ENCODE peak calls at places on chromosomes 1 and 21, in four cellular contexts. One of them, this sample, is unnamed.

GRCh38 chr1:103459385-103459784 is 66.1 kb upstream of the RNPC3 start:
- DNase-seq in GM12891: no peak
- DNase-seq in K562: no peak
- DNase-seq in GM12878: no peak
- DNase-seq in this sample: no peak

GRCh38 chr1:183218039-183218618 is 32.1 kb downstream of the LAMC2 start:
- DNase-seq in GM12891: no peak
- DNase-seq in K562: no peak
- DNase-seq in GM12878: no peak
- DNase-seq in this sample: no peak

GRCh38 chr1:205339197-205339702 is 17.5 kb downstream of the KLHDC8A start:
- DNase-seq in GM12891: no peak
- DNase-seq in K562: no peak
- DNase-seq in GM12878: no peak
- DNase-seq in this sample: no peak

GRCh38 chr21:36470294-36470693 is 9.6 kb downstream of the CLDN14 start:
- DNase-seq in GM12891: no peak
- DNase-seq in K562: no peak
- DNase-seq in GM12878: no peak
- DNase-seq in this sample: no peak

GRCh38 chr21:27534211-27534610 is 567.3 kb upstream of the ADAMTS5 start:
- DNase-seq in GM12891: no peak
- DNase-seq in K562: no peak
- DNase-seq in GM12878: no peak
- DNase-seq in this sample: no peak

GRCh38 chr1:212485895-212486590 is 53.3 kb downstream of the NENF start:
- DNase-seq in GM12891: no peak
- DNase-seq in K562: peak
- DNase-seq in GM12878: no peak
- DNase-seq in this sample: peak

GRCh38 chr1:212981025-212981495 is 30.7 kb downstream of the VASH2 start:
- DNase-seq in GM12891: no peak
- DNase-seq in K562: no peak
- DNase-seq in GM12878: no peak
- DNase-seq in this sample: no peak

GRCh38 chr21:31110430-31110829 is 72.2 kb upstream of the KRTAP19-8 start:
- DNase-seq in GM12891: no peak
- DNase-seq in K562: no peak
- DNase-seq in GM12878: no peak
- DNase-seq in this sample: no peak

GRCh38 chr21:15495965-15496364 is 233.8 kb upstream of the USP25 start:
- DNase-seq in GM12891: no peak
- DNase-seq in K562: no peak
- DNase-seq in GM12878: no peak
- DNase-seq in this sample: no peak

GRCh38 chr1:94425821-94426484 is 7.8 kb downstream of the ABCD3 start:
- DNase-seq in GM12891: no peak
- DNase-seq in K562: no peak
- DNase-seq in GM12878: no peak
- DNase-seq in this sample: no peak
- TF ChIP-seq SPI1 in GM12891: no peak
- TF ChIP-seq SPI1 in K562: no peak
- TF ChIP-seq SPI1 in GM12878: no peak
- TF ChIP-seq SPI1 in this sample: no peak

DNA sequence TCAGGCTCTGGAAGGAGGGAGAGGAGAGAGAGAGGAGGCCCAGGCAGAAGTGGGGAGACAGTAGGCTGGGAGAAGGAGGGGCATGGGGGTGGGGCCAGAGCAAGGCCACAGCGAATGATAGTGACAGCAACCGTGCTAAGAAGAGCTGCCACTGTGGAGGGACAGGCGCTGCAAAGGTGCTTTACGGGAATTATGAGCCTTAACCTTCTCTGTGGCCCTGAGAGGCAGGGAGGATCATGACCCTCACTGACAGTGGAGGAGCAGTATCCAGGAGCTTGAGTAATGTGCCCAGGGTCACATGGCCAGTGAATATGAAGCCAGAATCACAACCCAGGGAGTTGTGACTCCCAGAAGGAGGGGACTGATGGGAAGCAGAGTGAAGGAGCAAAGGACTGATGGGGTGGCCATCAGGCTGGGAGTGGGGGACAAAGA is 53.4 kb upstream of the RPL11 start:
- DNase-seq in GM12891: no peak
- DNase-seq in K562: peak
- DNase-seq in GM12878: no peak
- DNase-seq in this sample: no peak
- TF ChIP-seq SPI1 in GM12891: no peak
- TF ChIP-seq SPI1 in K562: no peak
- TF ChIP-seq SPI1 in GM12878: no peak
- TF ChIP-seq SPI1 in this sample: no peak

DNA sequence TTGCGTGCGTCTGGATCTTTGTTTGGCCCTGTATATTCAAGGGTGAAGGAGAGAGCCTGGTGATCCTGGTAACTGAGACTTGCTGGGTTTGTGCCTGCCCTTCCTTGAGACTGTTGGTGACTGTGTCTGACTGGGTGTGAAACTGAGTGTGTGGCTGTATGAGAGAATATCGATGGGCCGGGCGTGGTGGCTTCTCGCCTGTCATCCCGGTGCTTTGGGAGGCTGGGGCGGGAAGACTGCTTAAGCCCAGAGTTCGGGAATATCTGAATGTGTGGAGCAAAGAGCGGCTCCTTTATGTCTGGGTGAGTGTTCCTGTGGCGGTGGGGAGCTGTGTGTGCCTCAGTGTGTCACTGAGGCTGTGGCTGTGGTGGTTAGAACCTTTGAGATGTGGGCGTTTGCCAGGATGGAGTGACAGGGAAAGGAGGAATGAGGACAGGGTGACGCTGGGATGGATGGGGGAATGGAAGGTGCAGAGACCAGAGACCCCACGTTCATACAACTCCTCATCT is 2.7 kb upstream of the MARCKSL1 start:
- DNase-seq in GM12891: no peak
- DNase-seq in K562: no peak
- DNase-seq in GM12878: no peak
- DNase-seq in this sample: no peak
- TF ChIP-seq SPI1 in GM12891: no peak
- TF ChIP-seq SPI1 in K562: no peak
- TF ChIP-seq SPI1 in GM12878: no peak
- TF ChIP-seq SPI1 in this sample: no peak

DNA sequence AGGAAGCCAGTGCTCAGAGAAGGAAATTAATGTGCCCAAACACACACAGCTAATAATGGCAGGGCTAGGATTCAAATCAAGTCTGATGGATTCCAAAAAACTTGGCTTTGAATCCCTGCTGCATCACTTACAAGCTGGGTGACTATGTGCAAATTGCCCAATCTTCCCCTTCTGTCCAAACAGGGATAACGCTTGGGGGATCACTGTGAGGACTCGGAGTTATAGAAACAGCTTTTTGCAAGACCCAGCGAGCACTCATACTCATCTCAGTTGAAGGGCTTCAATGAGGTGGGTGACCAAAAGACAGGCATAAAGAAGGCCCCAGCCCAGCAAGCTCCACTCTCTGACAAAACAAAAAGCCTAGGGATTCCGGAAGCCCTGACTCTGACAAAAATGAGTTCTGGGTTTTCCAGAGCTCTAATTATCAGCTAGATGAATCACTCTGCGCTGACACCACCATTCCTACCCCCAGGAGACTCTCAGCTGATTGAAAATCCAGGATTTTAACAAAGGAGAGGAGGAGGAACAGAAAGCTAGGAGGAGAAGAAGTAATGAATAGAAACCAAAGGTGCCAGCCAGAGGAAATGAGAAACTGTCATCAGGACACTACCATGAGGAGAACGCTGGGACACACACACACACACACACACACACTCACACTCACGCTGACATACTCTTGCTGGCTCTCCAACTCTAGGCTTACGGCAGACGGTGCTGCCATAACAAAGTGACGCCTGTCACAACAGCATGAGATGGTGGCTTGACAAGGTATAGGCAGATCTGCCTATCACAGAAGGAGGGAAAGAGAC is 1.6 kb upstream of the STK40 start:
- DNase-seq in GM12891: no peak
- DNase-seq in K562: peak
- DNase-seq in GM12878: no peak
- DNase-seq in this sample: no peak
- TF ChIP-seq SPI1 in GM12891: no peak
- TF ChIP-seq SPI1 in K562: no peak
- TF ChIP-seq SPI1 in GM12878: peak
- TF ChIP-seq SPI1 in this sample: no peak

DNA sequence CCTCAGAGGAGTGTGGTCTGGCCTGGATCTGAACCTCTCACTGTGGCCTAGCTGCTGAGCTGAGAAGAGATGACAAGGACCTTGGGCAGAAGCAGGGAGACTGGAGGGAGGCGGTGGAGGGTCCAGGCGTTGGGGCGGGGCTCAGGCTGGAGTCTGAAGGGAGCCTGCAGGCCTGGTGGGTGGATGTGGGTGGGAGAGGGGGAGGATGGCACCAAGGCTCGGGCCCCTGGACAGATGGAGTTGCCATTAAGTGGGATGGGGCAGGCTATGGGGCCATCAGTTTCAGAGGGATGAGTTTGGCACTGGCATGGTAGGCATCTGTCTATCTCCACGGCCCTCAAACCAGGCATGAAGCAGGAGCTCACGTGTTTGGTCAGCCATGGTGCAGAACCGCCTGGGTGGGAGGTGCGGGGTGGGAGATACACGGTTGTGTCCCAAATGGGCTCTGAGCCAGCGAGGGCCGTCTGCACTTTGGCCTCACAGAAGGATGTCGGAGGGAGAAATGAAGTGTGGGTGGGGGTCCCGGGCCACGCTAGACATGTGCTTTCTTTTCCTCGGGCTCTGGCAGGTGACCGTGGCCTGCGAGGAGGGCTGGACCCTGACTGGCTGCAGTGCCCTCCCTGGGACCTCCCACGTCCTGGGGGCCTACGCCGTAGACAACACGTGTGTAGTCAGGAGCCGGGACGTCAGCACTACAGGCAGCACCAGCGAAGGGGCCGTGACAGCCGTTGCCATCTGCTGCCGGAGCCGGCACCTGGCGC is 23.6 kb downstream of the PCSK9 start:
- DNase-seq in GM12891: no peak
- DNase-seq in K562: no peak
- DNase-seq in GM12878: no peak
- DNase-seq in this sample: no peak
- TF ChIP-seq SPI1 in GM12891: no peak
- TF ChIP-seq SPI1 in K562: no peak
- TF ChIP-seq SPI1 in GM12878: no peak
- TF ChIP-seq SPI1 in this sample: no peak

This sample was measured in HL-60.